ENCODE peak calls at places on chromosomes 13 and 19, in six cellular contexts. A is H7; W is A549; J is NCI-H1436; P is iris pigment epithelial cell; T is stimulated activated CD8-positive, alpha-beta memory T cell treated with anti-CD3 and anti-CD28 coated beads, Interleukin-2, amount 100 ng/mL, for 1 hour. Q is an unnamed sample.

GRCh38 chr19:3682741-3683404 is 17.4 kb downstream of the PIP5K1C start:
- DNase-seq in A (no peak), W (no peak), J (no peak), P (peak; percentile 86), T (no peak), Q (peak; percentile 75)

GRCh38 chr19:45475537-45476348 is 7.9 kb downstream of the FOSB start:
- DNase-seq in A (no peak), W (no peak), J (no peak), P (no peak), T (no peak), Q (no peak)

GRCh38 chr13:98370806-98371553 is 193.9 kb upstream of the RNF113B start:
- DNase-seq in A (no peak), W (no peak), J (no peak), P (peak; percentile 75), T (no peak), Q (no peak)

GRCh38 chr19:38877781-38878574 is at the start of gene RINL:
- DNase-seq in A (peak; percentile 66), W (no peak), J (peak; percentile 63), P (no peak), T (peak; percentile 51), Q (no peak)

GRCh38 chr13:23741879-23742510 is 147.2 kb downstream of the MIPEP start:
- DNase-seq in A (peak; percentile 51), W (peak; percentile 44), J (no peak), P (no peak), T (no peak), Q (peak; percentile 19)

GRCh38 chr19:45342911-45343310 is 2.4 kb downstream of the KLC3 start:
- DNase-seq in A (peak; percentile 37), W (no peak), J (no peak), P (no peak), T (no peak), Q (no peak)

GRCh38 chr13:111486801-111487200 is 166.4 kb downstream of the TEX29 start:
- DNase-seq in A (no peak), W (no peak), J (no peak), P (no peak), T (no peak), Q (no peak)

GRCh38 chr19:47661161-47661560 is 52.1 kb upstream of the EHD2 start:
- DNase-seq in A (no peak), W (no peak), J (no peak), P (no peak), T (no peak), Q (no peak)

GRCh38 chr13:111322001-111322915 is 1.8 kb downstream of the TEX29 start:
- DNase-seq in A (no peak), W (no peak), J (no peak), P (no peak), T (no peak), Q (no peak)

GRCh38 chr19:9406798-9407352 is 28.5 kb downstream of the ZNF266 start:
- DNase-seq in A (peak; percentile 13), W (peak; percentile 33), J (no peak), P (peak; percentile 94), T (peak; percentile 14), Q (no peak)

GRCh38 chr13:38180670-38181069 is 169.0 kb upstream of the UFM1 start:
- DNase-seq in A (no peak), W (no peak), J (no peak), P (no peak), T (no peak), Q (no peak)

GRCh38 chr13:99969934-99970760 is 1.4 kb downstream of the ZIC5 start:
- DNase-seq in A (peak; percentile 96), W (no peak), J (peak; percentile 32), P (no peak), T (no peak), Q (no peak)

GRCh38 chr19:35513975-35514809 is 743 bp upstream of the DMKN start:
- DNase-seq in A (peak; percentile 87), W (no peak), J (no peak), P (no peak), T (no peak), Q (no peak)

GRCh38 chr13:31605076-31605858 is 134.1 kb upstream of the RXFP2 start:
- DNase-seq in A (no peak), W (no peak), J (no peak), P (no peak), T (no peak), Q (no peak)

GRCh38 chr13:38385152-38385891 is 35.7 kb downstream of the UFM1 start:
- DNase-seq in A (no peak), W (no peak), J (no peak), P (peak; percentile 70), T (no peak), Q (no peak)

GRCh38 chr19:18373892-18374629 is 11.9 kb upstream of the GDF15 start:
- DNase-seq in A (peak; percentile 96), W (peak; percentile 74), J (peak; percentile 72), P (peak; percentile 100), T (peak; percentile 24), Q (peak; percentile 99)

GRCh38 chr19:42254850-42255765 is at the start of gene ERF:
- DNase-seq in A (peak; percentile 98), W (peak; percentile 96), J (peak; percentile 86), P (peak; percentile 90), T (peak; percentile 91), Q (peak; percentile 73)

GRCh38 chr13:44523176-44524017 is 52.7 kb downstream of the TSC22D1 start:
- DNase-seq in A (no peak), W (peak; percentile 13), J (no peak), P (peak; percentile 94), T (no peak), Q (peak; percentile 45)

GRCh38 chr19:57599377-57599760 is 316 bp upstream of the ZNF530 start:
- DNase-seq in A (no peak), W (no peak), J (no peak), P (no peak), T (no peak), Q (no peak)

GRCh38 chr13:20006206-20006605 is 47.7 kb downstream of the ZMYM2 start:
- DNase-seq in A (no peak), W (no peak), J (no peak), P (peak; percentile 77), T (no peak), Q (peak; percentile 13)

GRCh38 chr19:33191501-33191900 is 2.6 kb upstream of the LRP3 start:
- DNase-seq in A (peak; percentile 15), W (no peak), J (no peak), P (no peak), T (no peak), Q (no peak)

GRCh38 chr19:4971424-4971793 is 2.5 kb downstream of the KDM4B start:
- DNase-seq in A (peak; percentile 91), W (no peak), J (no peak), P (no peak), T (no peak), Q (no peak)

GRCh38 chr13:113321546-113321945 is 24.5 kb downstream of the LAMP1 start:
- DNase-seq in A (peak; percentile 52), W (no peak), J (no peak), P (no peak), T (no peak), Q (no peak)

GRCh38 chr13:74134777-74135305 is 637 bp upstream of the KLF12 start:
- DNase-seq in A (peak; percentile 76), W (peak; percentile 31), J (peak; percentile 78), P (no peak), T (peak; percentile 31), Q (no peak)

GRCh38 chr19:38815059-38816001 is 2.6 kb upstream of the LGALS4 start:
- DNase-seq in A (peak; percentile 83), W (no peak), J (no peak), P (no peak), T (no peak), Q (no peak)

GRCh38 chr13:106466691-106467405 is 68.6 kb downstream of the EFNB2 start:
- DNase-seq in A (no peak), W (no peak), J (no peak), P (peak; percentile 76), T (no peak), Q (no peak)

GRCh38 chr19:42114412-42114811 is 17.8 kb downstream of the POU2F2 start:
- DNase-seq in A (peak; percentile 72), W (no peak), J (peak; percentile 83), P (no peak), T (no peak), Q (no peak)

GRCh38 chr13:111153279-111153976 is 38.3 kb downstream of the ARHGEF7 start:
- DNase-seq in A (peak; percentile 97), W (peak; percentile 75), J (peak; percentile 82), P (peak; percentile 94), T (peak; percentile 85), Q (peak; percentile 95)

GRCh38 chr19:36401475-36401874 is 17.0 kb downstream of the ZFP82 start:
- DNase-seq in A (no peak), W (no peak), J (no peak), P (no peak), T (no peak), Q (no peak)

GRCh38 chr13:98490195-98490771 is 86.6 kb downstream of the STK24 start:
- DNase-seq in A (no peak), W (no peak), J (no peak), P (no peak), T (no peak), Q (peak; percentile 83)

GRCh38 chr19:47095707-47096704 is 17.6 kb downstream of the ZC3H4 start:
- DNase-seq in A (peak; percentile 57), W (peak; percentile 48), J (no peak), P (no peak), T (no peak), Q (no peak)

GRCh38 chr13:52085416-52085815 is 43.5 kb downstream of the NEK5 start:
- DNase-seq in A (no peak), W (no peak), J (no peak), P (peak; percentile 74), T (no peak), Q (no peak)